ENCODE peak calls at places on chromosomes 16 and 17, in nine cellular contexts. One of them, this sample, is unnamed.

GRCh38 chr16:86834451-86835035 is 256.2 kb downstream of the FOXL1 start:
- DNase-seq in DMS 273 treated with DMSO at 0.1 percent for 48 hours: no peak
- DNase-seq in endothelial cell: peak; percentile 30
- DNase-seq in NCI-H446: no peak
- DNase-seq in ACHN: peak; percentile 4
- DNase-seq in SJCRH30: peak; percentile 70
- DNase-seq in A673: peak; percentile 13
- DNase-seq in nephron progenitor cell: peak; percentile 34
- DNase-seq in effector CD4-positive, alpha-beta T cell: no peak
- DNase-seq in this sample: no peak

GRCh38 chr16:52090080-52090479 is 456.9 kb downstream of the TOX3 start:
- DNase-seq in ACHN: no peak
- DNase-seq in A673: peak; percentile 42
- DNase-seq in SJCRH30: no peak
- DNase-seq in DMS 273 treated with DMSO at 0.1 percent for 48 hours: peak; percentile 27
- DNase-seq in NCI-H446: peak; percentile 75
- DNase-seq in nephron progenitor cell: no peak
- DNase-seq in effector CD4-positive, alpha-beta T cell: no peak
- DNase-seq in endothelial cell: no peak
- DNase-seq in this sample: no peak

GRCh38 chr16:87569601-87570559 is 32.4 kb upstream of the JPH3 start:
- DNase-seq in effector CD4-positive, alpha-beta T cell: no peak
- DNase-seq in DMS 273 treated with DMSO at 0.1 percent for 48 hours: no peak
- DNase-seq in NCI-H446: no peak
- DNase-seq in ACHN: no peak
- DNase-seq in nephron progenitor cell: no peak
- DNase-seq in endothelial cell: no peak
- DNase-seq in SJCRH30: no peak
- DNase-seq in A673: no peak
- DNase-seq in this sample: no peak

GRCh38 chr17:229945-230235 is 48.4 kb upstream of the DOC2B start:
- DNase-seq in ACHN: no peak
- DNase-seq in SJCRH30: no peak
- DNase-seq in DMS 273 treated with DMSO at 0.1 percent for 48 hours: no peak
- DNase-seq in NCI-H446: no peak
- DNase-seq in endothelial cell: no peak
- DNase-seq in A673: no peak
- DNase-seq in nephron progenitor cell: no peak
- DNase-seq in effector CD4-positive, alpha-beta T cell: no peak
- DNase-seq in this sample: no peak

GRCh38 chr17:2595736-2596135 is 2.3 kb downstream of the PAFAH1B1 start:
- DNase-seq in nephron progenitor cell: no peak
- DNase-seq in ACHN: no peak
- DNase-seq in SJCRH30: no peak
- DNase-seq in NCI-H446: no peak
- DNase-seq in endothelial cell: no peak
- DNase-seq in effector CD4-positive, alpha-beta T cell: no peak
- DNase-seq in DMS 273 treated with DMSO at 0.1 percent for 48 hours: no peak
- DNase-seq in A673: no peak
- DNase-seq in this sample: no peak

GRCh38 chr16:48616571-48616970 is 6.6 kb upstream of the N4BP1 start:
- DNase-seq in DMS 273 treated with DMSO at 0.1 percent for 48 hours: no peak
- DNase-seq in SJCRH30: no peak
- DNase-seq in effector CD4-positive, alpha-beta T cell: no peak
- DNase-seq in A673: no peak
- DNase-seq in NCI-H446: no peak
- DNase-seq in ACHN: no peak
- DNase-seq in nephron progenitor cell: no peak
- DNase-seq in endothelial cell: no peak
- DNase-seq in this sample: no peak

GRCh38 chr16:30113711-30114333 is 485 bp upstream of the GDPD3 start:
- DNase-seq in nephron progenitor cell: no peak
- DNase-seq in DMS 273 treated with DMSO at 0.1 percent for 48 hours: no peak
- DNase-seq in SJCRH30: no peak
- DNase-seq in NCI-H446: no peak
- DNase-seq in endothelial cell: no peak
- DNase-seq in A673: no peak
- DNase-seq in ACHN: no peak
- DNase-seq in effector CD4-positive, alpha-beta T cell: no peak
- DNase-seq in this sample: no peak

GRCh38 chr17:66727634-66728570 is 107.0 kb upstream of the CACNG5 start:
- DNase-seq in NCI-H446: peak; percentile 54
- DNase-seq in ACHN: peak; percentile 48
- DNase-seq in A673: peak; percentile 80
- DNase-seq in endothelial cell: peak; percentile 79
- DNase-seq in nephron progenitor cell: peak; percentile 70
- DNase-seq in DMS 273 treated with DMSO at 0.1 percent for 48 hours: peak; percentile 30
- DNase-seq in SJCRH30: peak; percentile 72
- DNase-seq in effector CD4-positive, alpha-beta T cell: peak; percentile 9
- DNase-seq in this sample: peak; percentile 19

GRCh38 chr17:75352079-75352569 is 53.4 kb downstream of the GRB2 start:
- DNase-seq in DMS 273 treated with DMSO at 0.1 percent for 48 hours: no peak
- DNase-seq in NCI-H446: no peak
- DNase-seq in endothelial cell: no peak
- DNase-seq in A673: no peak
- DNase-seq in ACHN: peak; percentile 76
- DNase-seq in SJCRH30: no peak
- DNase-seq in nephron progenitor cell: peak; percentile 69
- DNase-seq in effector CD4-positive, alpha-beta T cell: no peak
- DNase-seq in this sample: no peak

GRCh38 chr17:21370430-21370829 is 5.7 kb upstream of the KCNJ12 start:
- DNase-seq in DMS 273 treated with DMSO at 0.1 percent for 48 hours: no peak
- DNase-seq in nephron progenitor cell: peak; percentile 44
- DNase-seq in endothelial cell: no peak
- DNase-seq in ACHN: no peak
- DNase-seq in effector CD4-positive, alpha-beta T cell: no peak
- DNase-seq in NCI-H446: no peak
- DNase-seq in SJCRH30: peak; percentile 87
- DNase-seq in A673: peak; percentile 72
- DNase-seq in this sample: no peak

GRCh38 chr17:41060052-41060604 is at the start of gene KRTAP2-3:
- DNase-seq in SJCRH30: peak; percentile 48
- DNase-seq in effector CD4-positive, alpha-beta T cell: no peak
- DNase-seq in NCI-H446: no peak
- DNase-seq in endothelial cell: no peak
- DNase-seq in DMS 273 treated with DMSO at 0.1 percent for 48 hours: no peak
- DNase-seq in ACHN: peak; percentile 98
- DNase-seq in A673: no peak
- DNase-seq in nephron progenitor cell: no peak
- DNase-seq in this sample: no peak

This sample was measured in LNCaP clone FGC.